ENCODE peak calls at places on chromosomes 6 and 20, in seven cellular contexts. B is lower lobe of right lung; Q is HEK293T; Y is effector memory CD8-positive, alpha-beta T cell; V is GM12892; W is stimulated activated naive CD8-positive, alpha-beta T cell treated with anti-CD3 and anti-CD28 coated beads, Interleukin-15, Interleukin-2, amounts not matched to agents 100 U/mL and 50 U/mL, for 24 hours; E is amygdala. G is an unnamed sample.

GRCh38 chr20:651713-652610 is 1.0 kb downstream of the SRXN1 start:
- DNase-seq in E (no peak), W (no peak), Y (no peak), B (no peak), Q (no peak), V (no peak), G (no peak)

GRCh38 chr6:166864333-166864732 is 92.0 kb downstream of the RNASET2 start:
- DNase-seq in Y (no peak), Q (no peak), B (no peak), W (no peak), E (peak), V (no peak), G (no peak)

GRCh38 chr6:22785036-22785435 is 215.7 kb downstream of the HDGFL1 start:
- DNase-seq in Q (no peak), W (no peak), Y (no peak), V (no peak), E (peak), B (no peak), G (no peak)

GRCh38 chr6:138522611-138523010 is 23.3 kb upstream of the NHSL1 start:
- DNase-seq in B (no peak), Q (no peak), Y (no peak), E (no peak), V (no peak), W (no peak), G (no peak)

GRCh38 chr20:47957135-47957534 is 171.9 kb upstream of the SULF2 start:
- DNase-seq in E (no peak), V (no peak), Q (no peak), Y (no peak), W (no peak), B (no peak), G (no peak)

GRCh38 chr6:138692978-138693909 is 80.3 kb upstream of the CCDC28A start:
- DNase-seq in W (peak), Y (peak), Q (peak), V (peak), E (no peak), B (peak), G (no peak)

GRCh38 chr6:89640804-89641203 is 2.3 kb upstream of the LYRM2 start:
- DNase-seq in V (no peak), E (no peak), B (no peak), W (no peak), Q (no peak), Y (no peak), G (no peak)

GRCh38 chr6:167676000-167676665 is 150.6 kb upstream of the AFDN start:
- DNase-seq in Y (no peak), E (no peak), Q (no peak), B (no peak), W (no peak), V (no peak), G (no peak)

GRCh38 chr6:112701201-112701600 is 354.1 kb downstream of the RFPL4B start:
- DNase-seq in Q (peak), E (no peak), W (no peak), B (no peak), Y (no peak), V (no peak), G (no peak)

GRCh38 chr20:59825944-59826759 is 107.3 kb downstream of the SYCP2 start:
- DNase-seq in E (no peak), Q (no peak), B (peak), V (no peak), Y (no peak), W (no peak), G (no peak)

GRCh38 chr6:147651249-147652063 is 143.0 kb downstream of the SAMD5 start:
- DNase-seq in Q (no peak), W (no peak), B (no peak), V (no peak), Y (no peak), E (no peak), G (no peak)

GRCh38 chr6:20652691-20653479 is 118.6 kb downstream of the CDKAL1 start:
- DNase-seq in B (no peak), Y (no peak), Q (no peak), E (no peak), W (no peak), V (no peak), G (no peak)